ENCODE peak calls at places on chromosomes 12 and 14, in five cellular contexts. One of them, this sample, is unnamed.

GRCh38 chr14:104792101-104792884 is 3.3 kb downstream of the AKT1 start:
- DNase-seq in stomach: peak; percentile 90
- DNase-seq in cardiac muscle cell: no peak
- DNase-seq in endothelial cell: no peak
- DNase-seq in epithelial cell of esophagus: no peak
- DNase-seq in this sample: no peak

GRCh38 chr12:75863475-75863874 is 168.1 kb downstream of the PHLDA1 start:
- DNase-seq in stomach: no peak
- DNase-seq in cardiac muscle cell: no peak
- DNase-seq in endothelial cell: no peak
- DNase-seq in epithelial cell of esophagus: peak; percentile 70
- DNase-seq in this sample: no peak

GRCh38 chr12:42485823-42486222 is 103.7 kb downstream of the PRICKLE1 start:
- DNase-seq in stomach: no peak
- DNase-seq in cardiac muscle cell: no peak
- DNase-seq in endothelial cell: no peak
- DNase-seq in epithelial cell of esophagus: no peak
- DNase-seq in this sample: no peak

GRCh38 chr12:32400114-32400672 is 835 bp downstream of the FGD4 start:
- DNase-seq in stomach: peak; percentile 57
- DNase-seq in cardiac muscle cell: no peak
- DNase-seq in endothelial cell: peak; percentile 15
- DNase-seq in epithelial cell of esophagus: peak; percentile 70
- DNase-seq in this sample: no peak

GRCh38 chr12:124045671-124046070 is 72.7 kb downstream of the ZNF664 start:
- DNase-seq in stomach: no peak
- DNase-seq in cardiac muscle cell: no peak
- DNase-seq in endothelial cell: no peak
- DNase-seq in epithelial cell of esophagus: no peak
- DNase-seq in this sample: no peak

GRCh38 chr14:86405250-86405649 is 875.3 kb downstream of the FLRT2 start:
- DNase-seq in stomach: no peak
- DNase-seq in cardiac muscle cell: peak; percentile 20
- DNase-seq in endothelial cell: no peak
- DNase-seq in epithelial cell of esophagus: no peak
- DNase-seq in this sample: no peak

GRCh38 chr12:15651381-15651780 is 137.8 kb downstream of the EPS8 start:
- DNase-seq in stomach: no peak
- DNase-seq in cardiac muscle cell: no peak
- DNase-seq in endothelial cell: no peak
- DNase-seq in epithelial cell of esophagus: no peak
- DNase-seq in this sample: no peak

GRCh38 chr14:64510825-64511679 is 6.5 kb downstream of the ZBTB1 start:
- DNase-seq in stomach: peak; percentile 76
- DNase-seq in cardiac muscle cell: peak; percentile 76
- DNase-seq in endothelial cell: peak; percentile 59
- DNase-seq in epithelial cell of esophagus: peak; percentile 73
- DNase-seq in this sample: no peak

GRCh38 chr12:6266431-6267006 is 44.0 kb upstream of the PLEKHG6 start:
- DNase-seq in stomach: no peak
- DNase-seq in cardiac muscle cell: no peak
- DNase-seq in endothelial cell: no peak
- DNase-seq in epithelial cell of esophagus: peak; percentile 41
- DNase-seq in this sample: peak; percentile 42

GRCh38 chr12:57893460-57894353 is 47.2 kb upstream of the CTDSP2 start:
- DNase-seq in stomach: peak; percentile 89
- DNase-seq in cardiac muscle cell: peak; percentile 97
- DNase-seq in endothelial cell: peak; percentile 46
- DNase-seq in epithelial cell of esophagus: peak; percentile 53
- DNase-seq in this sample: no peak
- TF ChIP-seq CTCF in stomach: no peak
- TF ChIP-seq CTCF in cardiac muscle cell: peak; percentile 7
- TF ChIP-seq CTCF in endothelial cell: no peak
- TF ChIP-seq CTCF in epithelial cell of esophagus: no peak
- TF ChIP-seq CTCF in this sample: peak; percentile 42

GRCh38 chr12:132478845-132479244 is 11.1 kb upstream of the FBRSL1 start:
- DNase-seq in stomach: no peak
- DNase-seq in cardiac muscle cell: no peak
- DNase-seq in endothelial cell: no peak
- DNase-seq in epithelial cell of esophagus: no peak
- DNase-seq in this sample: no peak
- TF ChIP-seq CTCF in stomach: no peak
- TF ChIP-seq CTCF in cardiac muscle cell: peak; percentile 8
- TF ChIP-seq CTCF in endothelial cell: no peak
- TF ChIP-seq CTCF in epithelial cell of esophagus: no peak
- TF ChIP-seq CTCF in this sample: peak; percentile 50

GRCh38 chr14:99601301-99601945 is 2.6 kb downstream of the CCDC85C start:
- DNase-seq in stomach: no peak
- DNase-seq in cardiac muscle cell: peak; percentile 23
- DNase-seq in endothelial cell: no peak
- DNase-seq in epithelial cell of esophagus: no peak
- DNase-seq in this sample: no peak

GRCh38 chr14:99600232-99600888 is 3.6 kb downstream of the CCDC85C start:
- DNase-seq in stomach: no peak
- DNase-seq in cardiac muscle cell: no peak
- DNase-seq in endothelial cell: no peak
- DNase-seq in epithelial cell of esophagus: no peak
- DNase-seq in this sample: no peak

GRCh38 chr14:99597911-99598600 is 6.0 kb downstream of the CCDC85C start:
- DNase-seq in stomach: no peak
- DNase-seq in cardiac muscle cell: no peak
- DNase-seq in endothelial cell: no peak
- DNase-seq in epithelial cell of esophagus: no peak
- DNase-seq in this sample: no peak

GRCh38 chr14:99598774-99599173 is 5.2 kb downstream of the CCDC85C start:
- DNase-seq in stomach: no peak
- DNase-seq in cardiac muscle cell: no peak
- DNase-seq in endothelial cell: no peak
- DNase-seq in epithelial cell of esophagus: no peak
- DNase-seq in this sample: no peak

GRCh38 chr14:99599440-99599839 is 4.6 kb downstream of the CCDC85C start:
- DNase-seq in stomach: no peak
- DNase-seq in cardiac muscle cell: no peak
- DNase-seq in endothelial cell: no peak
- DNase-seq in epithelial cell of esophagus: no peak
- DNase-seq in this sample: no peak
- TF ChIP-seq CTCF in stomach: no peak
- TF ChIP-seq CTCF in cardiac muscle cell: no peak
- TF ChIP-seq CTCF in endothelial cell: no peak
- TF ChIP-seq CTCF in epithelial cell of esophagus: no peak
- TF ChIP-seq CTCF in this sample: no peak

GRCh38 chr14:72925171-72925759 is 999 bp upstream of the DCAF4 start:
- DNase-seq in stomach: no peak
- DNase-seq in cardiac muscle cell: no peak
- DNase-seq in endothelial cell: no peak
- DNase-seq in epithelial cell of esophagus: no peak
- DNase-seq in this sample: no peak

GRCh38 chr14:72925815-72926291 is 411 bp upstream of the DCAF4 start:
- DNase-seq in stomach: no peak
- DNase-seq in cardiac muscle cell: no peak
- DNase-seq in endothelial cell: no peak
- DNase-seq in epithelial cell of esophagus: no peak
- DNase-seq in this sample: no peak

GRCh38 chr14:72928872-72929271 is 2.6 kb downstream of the DCAF4 start:
- DNase-seq in stomach: no peak
- DNase-seq in cardiac muscle cell: no peak
- DNase-seq in endothelial cell: no peak
- DNase-seq in epithelial cell of esophagus: no peak
- DNase-seq in this sample: no peak

GRCh38 chr14:72924332-72924731 is 1.9 kb upstream of the DCAF4 start:
- DNase-seq in stomach: peak; percentile 56
- DNase-seq in cardiac muscle cell: no peak
- DNase-seq in endothelial cell: no peak
- DNase-seq in epithelial cell of esophagus: no peak
- DNase-seq in this sample: no peak

DNA sequence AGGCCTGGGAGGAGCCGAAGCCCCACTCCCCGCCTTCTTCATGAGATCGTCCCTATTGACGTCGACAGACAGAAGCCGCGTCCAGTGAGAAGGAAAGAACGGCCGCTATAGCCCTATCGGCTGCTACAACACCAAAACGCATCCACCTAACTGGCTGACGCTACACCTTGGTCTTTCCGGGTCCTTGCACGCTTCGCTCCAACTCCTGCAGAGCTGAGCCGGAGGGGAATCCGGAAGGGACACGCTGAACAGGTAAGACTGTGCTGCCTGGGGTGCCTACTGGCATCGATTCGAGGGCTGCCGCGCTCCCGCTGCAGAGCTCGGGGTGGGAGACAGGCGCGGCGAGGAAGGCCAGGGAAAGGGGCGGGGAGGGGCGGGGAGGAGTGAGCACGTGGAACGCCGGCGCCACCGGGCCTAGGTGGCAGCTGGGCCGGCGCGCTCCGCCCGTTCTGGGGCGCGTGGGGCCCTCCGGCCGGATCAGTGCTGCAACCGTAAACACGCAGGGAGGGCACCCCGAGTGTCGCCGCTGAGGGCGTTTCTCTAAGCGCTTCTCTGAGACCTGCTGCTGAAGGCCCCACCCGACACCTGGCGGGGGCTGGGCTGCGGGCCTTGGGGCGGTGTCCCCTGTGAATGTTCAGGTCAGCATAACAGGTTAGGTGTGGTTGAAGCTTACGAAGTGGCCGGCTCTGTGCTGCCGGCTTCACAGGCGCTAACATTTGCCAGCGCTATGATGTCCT is at the start of gene DCAF4:
- DNase-seq in stomach: peak; percentile 96
- DNase-seq in cardiac muscle cell: peak; percentile 99
- DNase-seq in endothelial cell: peak; percentile 90
- DNase-seq in epithelial cell of esophagus: peak; percentile 99
- DNase-seq in this sample: peak; percentile 98
- TF ChIP-seq CTCF in stomach: no peak
- TF ChIP-seq CTCF in cardiac muscle cell: no peak
- TF ChIP-seq CTCF in endothelial cell: no peak
- TF ChIP-seq CTCF in epithelial cell of esophagus: no peak
- TF ChIP-seq CTCF in this sample: peak; percentile 14

DNA sequence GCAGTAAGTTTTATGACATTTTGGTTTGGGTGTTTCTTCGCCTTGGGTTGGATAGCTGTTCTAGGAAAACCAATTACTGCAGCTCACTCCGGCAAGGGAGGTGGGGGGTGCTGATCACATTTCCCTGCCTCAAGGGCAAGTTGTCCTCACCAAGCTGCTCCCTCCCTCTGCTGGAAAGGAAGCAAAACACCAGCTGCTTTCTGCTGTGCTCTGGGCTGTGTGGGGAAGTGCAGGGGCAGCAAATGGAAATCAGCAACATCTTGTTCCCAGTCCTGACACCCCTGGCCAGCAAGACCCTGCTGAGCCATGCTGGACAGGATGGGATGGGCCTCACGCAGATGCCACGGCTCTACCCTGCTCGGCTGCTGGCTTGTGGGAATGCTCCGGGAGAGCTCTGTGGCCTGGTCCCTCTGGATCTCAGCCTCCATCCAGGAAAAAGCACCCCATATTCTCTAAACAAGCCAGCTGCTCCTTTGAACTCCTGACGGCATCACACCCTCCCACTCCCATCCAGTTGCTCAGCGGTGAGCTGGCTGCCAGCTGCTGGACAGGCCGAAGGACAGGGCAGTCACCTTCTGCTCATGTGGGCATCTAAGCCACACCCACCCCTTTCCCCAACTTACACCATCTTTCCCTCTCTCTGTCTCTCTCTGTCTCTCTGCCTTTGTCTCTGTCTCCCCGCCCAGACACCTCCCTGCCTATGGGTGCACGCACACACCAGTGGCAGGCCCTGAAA is 52.4 kb upstream of the EIF5 start:
- DNase-seq in stomach: peak; percentile 60
- DNase-seq in cardiac muscle cell: peak; percentile 68
- DNase-seq in endothelial cell: peak; percentile 56
- DNase-seq in epithelial cell of esophagus: peak; percentile 30
- DNase-seq in this sample: no peak
- TF ChIP-seq CTCF in stomach: no peak
- TF ChIP-seq CTCF in cardiac muscle cell: peak; percentile 58
- TF ChIP-seq CTCF in endothelial cell: no peak
- TF ChIP-seq CTCF in epithelial cell of esophagus: peak; percentile 36
- TF ChIP-seq CTCF in this sample: peak; percentile 72

GRCh38 chr14:101635238-101636080 is 74.2 kb downstream of the DIO3 start:
- DNase-seq in stomach: no peak
- DNase-seq in cardiac muscle cell: no peak
- DNase-seq in endothelial cell: no peak
- DNase-seq in epithelial cell of esophagus: no peak
- DNase-seq in this sample: no peak
- TF ChIP-seq CTCF in stomach: no peak
- TF ChIP-seq CTCF in cardiac muscle cell: no peak
- TF ChIP-seq CTCF in endothelial cell: no peak
- TF ChIP-seq CTCF in epithelial cell of esophagus: no peak
- TF ChIP-seq CTCF in this sample: no peak